ENCODE peak calls at places on chromosomes 4 and X, in ten cellular contexts. B is IMR-90; D is endothelial cell of umbilical vein; G is upper lobe of right lung; E is cardiac muscle cell; F is left ventricle myocardium inferior; W is adrenal gland; J is skeletal muscle cell; U is kidney; X is CD4-positive, CD25-positive, alpha-beta regulatory T cell. K is an unnamed sample.

GRCh38 chr4:47017494-47017893 is 13.9 kb upstream of the GABRB1 start:
- DNase-seq in D (no peak), E (no peak), B (peak; percentile 37), X (no peak), G (no peak), J (no peak), F (no peak), W (no peak), U (no peak), K (no peak)

GRCh38 chr4:90174622-90175023 is 47.4 kb downstream of the CCSER1 start:
- DNase-seq in J (no peak), X (no peak), G (no peak), D (no peak), U (no peak), E (no peak), W (no peak), F (no peak), B (no peak), K (no peak)

GRCh38 chr4:38728651-38729141 is 54.1 kb downstream of the TLR10 start:
- DNase-seq in B (no peak), G (peak; percentile 75), D (no peak), U (peak; percentile 76), X (no peak), E (no peak), F (no peak), W (no peak), J (no peak), K (no peak)

GRCh38 chr4:146442801-146443200 is 78.9 kb downstream of the SLC10A7 start:
- DNase-seq in W (no peak), D (no peak), J (peak; percentile 22), G (no peak), F (no peak), X (no peak), E (peak; percentile 31), U (no peak), B (peak; percentile 75), K (no peak)

GRCh38 chrX:68018248-68019203 is 414.8 kb downstream of the OPHN1 start:
- DNase-seq in W (peak; percentile 54), B (peak; percentile 32), F (no peak), U (peak; percentile 23), X (no peak), G (no peak), E (peak; percentile 35), J (no peak), D (peak; percentile 29), K (no peak)

GRCh38 chrX:22594771-22595170 is 322.1 kb downstream of the CBLL2 start:
- DNase-seq in F (no peak), U (no peak), G (no peak), D (peak; percentile 9), X (no peak), W (no peak), J (no peak), E (no peak), B (no peak), K (no peak)

GRCh38 chrX:151765026-151765425 is 30.5 kb downstream of the CNGA2 start:
- DNase-seq in B (no peak), D (no peak), J (no peak), F (no peak), X (no peak), U (no peak), E (no peak), W (no peak), G (no peak), K (no peak)

GRCh38 chr4:55444822-55445221 is 49.1 kb downstream of the TMEM165 start:
- DNase-seq in B (peak; percentile 51), U (no peak), E (peak; percentile 42), G (no peak), F (no peak), J (no peak), W (no peak), D (peak; percentile 31), X (no peak), K (no peak)

GRCh38 chr4:29081230-29081955 is 1638.8 kb upstream of the PCDH7 start:
- DNase-seq in F (no peak), E (peak; percentile 2), J (no peak), X (no peak), W (no peak), B (peak; percentile 28), G (no peak), D (peak; percentile 65), U (no peak), K (no peak)

GRCh38 chr4:16758206-16758605 is 140.2 kb downstream of the LDB2 start:
- DNase-seq in B (no peak), D (no peak), E (no peak), G (no peak), W (no peak), J (no peak), U (no peak), X (no peak), F (no peak), K (no peak)

GRCh38 chrX:78624884-78625283 is 34.2 kb downstream of the RTL3 start:
- DNase-seq in W (no peak), D (no peak), X (no peak), B (no peak), F (no peak), J (no peak), E (peak; percentile 5), G (no peak), U (no peak), K (no peak)

GRCh38 chr4:101418055-101418454 is 70.7 kb upstream of the PPP3CA start:
- DNase-seq in W (no peak), X (peak; percentile 74), E (peak; percentile 38), U (no peak), F (no peak), J (no peak), D (peak; percentile 10), B (no peak), G (no peak), K (peak; percentile 24)

GRCh38 chrX:75746891-75747639 is 38.0 kb downstream of the MAGEE2 start:
- DNase-seq in X (peak; percentile 18), J (no peak), B (no peak), U (peak; percentile 65), E (peak; percentile 24), G (peak; percentile 67), F (peak; percentile 42), W (peak; percentile 66), D (no peak), K (peak; percentile 9)

GRCh38 chr4:179095585-179096228 is 1653.5 kb upstream of the AGA start:
- DNase-seq in B (peak; percentile 46), W (no peak), U (no peak), E (no peak), J (no peak), X (no peak), D (no peak), F (no peak), G (no peak), K (no peak)

GRCh38 chr4:38069271-38069760 is 109.1 kb downstream of the PTTG2 start:
- DNase-seq in U (no peak), E (peak; percentile 93), X (no peak), D (peak; percentile 38), B (peak; percentile 89), W (peak; percentile 75), F (no peak), J (no peak), G (no peak), K (no peak)

GRCh38 chr4:161936625-161937133 is 227.1 kb downstream of the FSTL5 start:
- DNase-seq in B (peak; percentile 80), W (no peak), D (peak; percentile 91), G (no peak), F (no peak), E (peak; percentile 50), U (no peak), X (no peak), J (peak; percentile 85), K (no peak)

DNA sequence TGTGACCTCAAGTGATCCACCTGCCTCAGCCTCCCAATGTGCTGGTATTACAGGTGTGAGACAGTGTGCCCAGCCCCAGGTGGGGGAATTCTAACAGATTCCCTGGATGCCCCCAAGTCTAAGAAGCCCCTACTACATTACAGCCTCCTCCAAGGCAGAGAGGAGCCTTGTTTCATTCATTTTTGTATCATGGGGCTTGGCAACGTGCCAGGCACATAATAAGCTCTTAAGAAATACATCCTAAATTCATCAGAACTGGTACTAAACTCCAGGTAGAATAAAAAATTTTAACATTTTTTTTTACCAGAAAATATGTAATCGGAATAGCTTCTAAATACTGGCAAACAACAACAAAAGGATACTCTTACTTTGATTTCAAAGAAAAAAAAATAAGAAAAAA is 127.1 kb downstream of the CHIC2 start:
- DNase-seq in E (peak; percentile 39), F (no peak), D (no peak), G (no peak), X (no peak), B (no peak), W (no peak), U (no peak), J (no peak), K (no peak)
- H3K4me3 ChIP-seq in E (no peak overlapping the region), F (no peak overlapping the region), D (no peak overlapping the region), G (no peak overlapping the region), X (no peak overlapping the region), B (no peak overlapping the region), W (no peak overlapping the region), U (no peak overlapping the region), J (no peak overlapping the region), K (no peak overlapping the region)

DNA sequence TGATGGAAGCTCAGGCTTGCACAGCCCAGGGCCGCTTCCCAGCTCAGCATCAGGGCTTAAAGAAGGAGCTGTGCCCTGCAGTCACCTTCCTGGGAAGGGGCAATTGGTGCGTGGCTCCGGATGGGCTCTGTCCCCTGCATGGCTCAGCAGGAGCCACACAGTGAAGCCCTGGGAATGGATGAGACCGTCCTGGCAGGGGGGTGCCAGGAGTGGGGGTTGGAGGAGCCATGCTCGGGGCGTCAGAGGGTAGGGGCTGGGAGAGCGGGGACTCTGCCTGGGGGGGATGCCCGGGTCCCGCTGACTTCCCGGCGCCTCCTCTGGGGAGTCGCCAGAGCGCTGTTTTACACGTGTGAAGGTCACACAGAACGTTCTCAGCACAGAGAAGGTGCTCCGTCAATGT is 184.1 kb downstream of the AFAP1 start:
- DNase-seq in D (no peak), E (no peak), U (peak; percentile 66), B (no peak), W (no peak), X (no peak), G (no peak), J (no peak), F (no peak), K (no peak)
- H3K4me3 ChIP-seq in D (no peak overlapping the region), E (no peak overlapping the region), U (no peak overlapping the region), B (no peak overlapping the region), W (no peak overlapping the region), X (no peak overlapping the region), G (no peak overlapping the region), J (no peak overlapping the region), F (no peak overlapping the region), K (no peak overlapping the region)

GRCh38 chr4:72374156-72374555 is 194.9 kb downstream of the ADAMTS3 start:
- DNase-seq in D (no peak), W (no peak), J (no peak), G (no peak), U (no peak), F (no peak), E (no peak), X (no peak), B (no peak), K (no peak)
- H3K4me3 ChIP-seq in D (no peak overlapping the region), W (no peak overlapping the region), J (no peak overlapping the region), G (no peak overlapping the region), U (no peak overlapping the region), F (no peak overlapping the region), E (no peak overlapping the region), X (no peak overlapping the region), B (no peak overlapping the region), K (no peak overlapping the region)

DNA sequence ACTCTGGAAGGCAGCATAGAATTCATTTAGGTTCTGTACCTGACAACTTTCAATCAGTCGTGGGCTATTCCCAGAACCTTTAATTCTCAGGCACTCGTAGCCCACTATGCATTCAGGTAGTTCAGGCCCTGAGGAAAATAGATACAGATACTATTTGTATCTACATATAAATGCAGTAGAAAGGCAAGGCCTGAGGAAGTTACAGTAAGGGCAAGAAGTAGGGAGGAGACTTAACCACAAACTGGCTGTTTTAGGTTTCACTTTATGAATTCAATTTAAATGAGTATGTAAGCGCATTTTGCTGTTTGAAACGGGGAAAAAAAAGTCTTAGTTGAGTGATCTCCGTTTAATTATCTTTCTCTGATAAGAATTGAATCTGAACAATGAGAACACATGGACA is 529.4 kb upstream of the ATOH1 start:
- DNase-seq in G (no peak), B (no peak), W (no peak), J (no peak), E (no peak), U (no peak), X (no peak), D (no peak), F (no peak), K (no peak)
- H3K4me3 ChIP-seq in G (no peak overlapping the region), B (no peak overlapping the region), W (no peak overlapping the region), J (no peak overlapping the region), E (no peak overlapping the region), U (no peak overlapping the region), X (no peak overlapping the region), D (no peak overlapping the region), F (no peak overlapping the region), K (no peak overlapping the region)

K was measured in GM06990.